ENCODE peak calls at places on chromosomes 3 and 15, in four cellular contexts. J is neural progenitor cell; K is psoas muscle; B is CD4-positive, CD25-positive, alpha-beta regulatory T cell. P is an unnamed sample. For H3K4me1, the result is how much of the 10 kb centered on the place peaks cover.

GRCh38 chr15:76200641-76201105 is 110.6 kb downstream of the ETFA start:
- DNase-seq in J (no peak), K (no peak), B (no peak), P (no peak)

GRCh38 chr15:26179906-26180305 is 316.8 kb upstream of the ATP10A start:
- DNase-seq in J (peak), K (no peak), B (no peak), P (peak)

GRCh38 chr15:67745059-67745993 is 80.0 kb upstream of the SKOR1 start:
- DNase-seq in J (no peak), K (no peak), B (no peak), P (no peak)

GRCh38 chr3:192408721-192409151 is 318.6 kb downstream of the FGF12 start:
- DNase-seq in J (peak), K (peak), B (no peak), P (no peak)

GRCh38 chr15:65346856-65347598 is 30.8 kb downstream of the IGDCC3 start:
- DNase-seq in J (no peak), K (no peak), B (no peak), P (no peak)

GRCh38 chr3:64059484-64059883 is 36.2 kb upstream of the PSMD6 start:
- DNase-seq in J (no peak), K (no peak), B (no peak), P (no peak)

GRCh38 chr15:43293402-43293801 is 26.7 kb upstream of the TGM5 start:
- DNase-seq in J (peak), K (no peak), B (no peak), P (no peak)

GRCh38 chr3:13346481-13347389 is 73.4 kb downstream of the NUP210 start:
- DNase-seq in J (peak), K (peak), B (peak), P (peak)

GRCh38 chr15:78208341-78208844 is 26.0 kb downstream of the ACSBG1 start:
- DNase-seq in J (no peak), K (no peak), B (no peak), P (no peak)

GRCh38 chr3:126349611-126350501 is 7.4 kb downstream of the KLF15 start:
- DNase-seq in J (no peak), K (peak), B (no peak), P (no peak)

GRCh38 chr3:155528579-155528978 is 216.3 kb downstream of the PLCH1 start:
- DNase-seq in J (no peak), K (no peak), B (no peak), P (no peak)

GRCh38 chr3:49020335-49021212 is 1.3 kb upstream of the NDUFAF3 start:
- DNase-seq in J (peak), K (peak), B (peak), P (peak)

GRCh38 chr3:8445861-8446260 is 55.8 kb upstream of the LMCD1 start:
- DNase-seq in J (no peak), K (no peak), B (no peak), P (peak)

GRCh38 chr3:88668180-88668579 is 439.2 kb upstream of the EPHA3 start:
- DNase-seq in J (peak), K (no peak), B (no peak), P (no peak)

DNA sequence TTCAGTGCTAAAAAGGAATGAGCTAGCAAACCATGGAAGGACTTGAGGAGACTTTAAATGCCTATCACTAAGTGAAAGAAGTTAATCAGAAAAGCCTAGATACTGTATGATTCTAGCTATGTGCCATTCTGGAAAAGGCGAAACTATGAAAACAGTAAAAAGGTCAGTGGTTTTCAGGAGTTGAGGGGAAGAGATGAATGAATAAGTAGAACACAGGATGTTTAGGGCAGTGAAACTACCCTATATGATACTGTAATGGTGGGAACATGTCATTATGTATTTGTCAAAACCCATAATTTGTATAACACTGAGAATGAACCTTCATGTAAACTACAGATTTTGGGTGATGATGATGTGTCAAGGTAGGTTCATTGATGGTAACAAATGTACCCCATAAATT is 9.6 kb upstream of the CD276 start:
- DNase-seq in J (no peak), K (no peak), B (no peak), P (no peak)
- H3K4me1 ChIP-seq in J (under half), K (under half), B (under half), P (under half)

GRCh38 chr15:51904931-51905330 is 66.6 kb downstream of the LEO1 start:
- DNase-seq in J (no peak), K (no peak), B (no peak), P (no peak)
- H3K27ac ChIP-seq in J (no peak), K (no peak), B (no peak), P (no peak)

DNA sequence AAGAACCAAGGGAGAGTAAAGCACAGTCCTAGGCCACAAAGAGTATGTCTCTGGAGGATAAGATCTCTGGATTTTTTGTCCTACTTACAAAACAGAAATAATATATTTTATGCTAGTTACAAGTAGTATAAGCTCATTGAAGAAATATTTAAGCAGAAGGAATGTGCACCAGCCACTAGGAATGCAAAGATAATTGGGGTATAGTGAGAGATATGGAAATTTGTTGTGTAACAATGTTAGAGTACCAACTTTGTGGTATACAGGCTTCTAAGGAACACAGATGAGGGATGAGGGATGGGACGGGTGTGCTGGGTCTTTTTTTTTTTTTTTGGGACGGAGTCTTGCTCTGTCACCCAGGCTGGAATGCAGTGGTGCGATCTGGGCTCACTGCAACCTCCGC is 26.5 kb downstream of the AKAP13 start:
- DNase-seq in J (no peak), K (no peak), B (no peak), P (no peak)
- H3K4me1 ChIP-seq in J (under half), K (half or more), B (under half), P (under half)

DNA sequence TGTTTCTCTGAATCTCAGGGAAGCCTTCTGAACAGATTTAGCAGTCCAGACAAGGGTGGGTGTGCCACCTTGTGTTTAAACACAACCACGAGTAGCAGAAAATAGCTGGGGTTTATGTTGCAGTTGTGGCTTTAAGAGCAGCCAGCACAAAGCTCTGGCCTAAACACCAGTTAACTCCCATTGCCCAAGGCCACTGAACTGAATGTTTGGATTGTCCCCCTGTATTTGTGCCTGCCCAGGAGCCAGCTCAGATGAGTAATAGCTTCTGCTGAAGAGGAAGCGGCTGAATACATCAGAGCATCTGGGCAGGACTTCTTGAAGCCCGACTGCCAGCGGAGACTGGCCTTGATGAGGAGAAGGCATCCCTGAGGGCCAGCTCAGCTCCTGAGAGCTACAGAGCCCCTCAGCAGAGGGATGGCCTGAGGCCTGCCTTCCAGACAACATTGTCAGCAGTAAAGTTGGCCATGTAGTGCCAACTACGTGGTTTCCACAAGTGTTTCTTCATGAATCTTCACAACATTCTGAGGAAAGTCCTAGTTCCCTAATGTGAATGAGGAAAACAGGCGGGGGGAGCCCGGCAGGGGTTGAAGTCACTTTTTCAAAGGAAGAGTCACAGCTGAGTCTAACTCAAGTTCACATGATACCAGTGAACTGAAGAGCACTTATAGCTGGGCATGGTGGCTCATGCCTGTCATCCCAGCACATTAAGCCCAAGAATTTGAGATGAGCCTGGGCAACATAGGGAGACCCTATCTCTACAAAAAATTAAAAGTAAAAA is 65.8 kb upstream of the ZBTB38 start:
- DNase-seq in J (no peak), K (no peak), B (no peak), P (no peak)
- H3K27ac ChIP-seq in J (no peak), K (no peak), B (no peak), P (no peak)

DNA sequence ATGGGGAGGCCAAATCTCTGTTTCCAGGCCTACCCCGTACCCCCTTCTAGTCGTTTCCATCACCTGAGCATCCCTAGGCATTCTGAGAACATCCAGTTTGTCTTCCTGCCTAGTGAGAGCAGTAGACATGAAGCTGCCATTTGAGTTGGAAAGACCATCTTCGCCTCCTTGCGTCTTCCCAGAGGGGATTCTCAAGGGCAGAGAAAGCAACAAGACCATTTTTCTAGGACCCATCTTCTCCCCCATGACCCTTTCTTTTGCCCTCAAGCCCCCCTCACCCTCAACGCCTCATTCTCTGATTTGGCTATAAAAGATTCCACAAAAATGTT is 148.7 kb upstream of the BHLHE40 start:
- DNase-seq in J (no peak), K (no peak), B (no peak), P (peak)
- H3K4me1 ChIP-seq in J (under half), K (under half), B (half or more), P (under half)

DNA sequence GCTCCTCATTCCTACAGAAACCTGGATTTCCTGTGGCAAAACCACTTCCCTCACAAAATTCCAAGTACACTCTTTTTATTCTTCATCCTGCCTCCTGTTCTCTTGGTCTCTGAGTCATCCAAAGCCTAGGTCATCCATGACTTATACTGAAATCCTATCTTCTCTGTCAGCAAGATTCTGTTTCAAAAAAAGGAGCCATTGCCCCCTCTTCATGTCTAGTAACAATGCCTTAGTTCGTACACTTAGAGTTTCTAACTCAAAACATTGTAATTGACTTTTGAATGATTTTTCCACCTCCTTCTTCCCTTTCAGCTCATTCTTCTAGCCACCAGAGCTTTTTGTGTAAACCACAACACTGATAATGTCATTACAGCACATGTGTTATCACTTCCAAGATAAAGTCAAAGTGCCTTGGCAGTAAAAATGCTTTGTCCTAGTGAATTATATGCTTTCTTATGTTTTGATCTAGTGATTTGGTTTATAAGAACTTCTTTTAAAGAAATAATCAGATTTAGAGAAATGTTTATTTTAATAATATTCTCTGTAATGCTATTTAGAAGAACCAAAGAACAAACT is 256.5 kb upstream of the NECTIN3 start:
- DNase-seq in J (no peak), K (no peak), B (no peak), P (peak)
- H3K27ac ChIP-seq in J (no peak), K (no peak), B (no peak), P (peak)

GRCh38 chr3:136990826-136991225 is 33.0 kb downstream of the IL20RB start:
- DNase-seq in J (no peak), K (no peak), B (no peak), P (no peak)

GRCh38 chr3:136984837-136985236 is 27.1 kb downstream of the IL20RB start:
- DNase-seq in J (no peak), K (no peak), B (peak), P (peak)

GRCh38 chr3:136989781-136990524 is 32.2 kb downstream of the IL20RB start:
- DNase-seq in J (no peak), K (no peak), B (no peak), P (no peak)

GRCh38 chr3:136992091-136992490 is 34.3 kb downstream of the IL20RB start:
- DNase-seq in J (no peak), K (no peak), B (no peak), P (peak)

GRCh38 chr3:136988651-136989050 is 30.9 kb downstream of the IL20RB start:
- DNase-seq in J (no peak), K (no peak), B (no peak), P (no peak)
- H3K4me1 ChIP-seq in J (under half), K (under half), B (under half), P (under half)

P was measured in SJCRH30.